ENCODE peak calls at places on chromosomes 6 and 20, in ten cellular contexts. One of them, this sample, is unnamed.
A peak's percentile ranks its signal among the peaks of the same experiment; 100 is the strongest.

GRCh38 chr20:22491188-22491500 is 93.2 kb downstream of the FOXA2 start:
- DNase-seq in GM03348: no peak
- DNase-seq in activated T-cell treated with anti-CD3 and anti-CD28 coated beads for 48 hours: no peak
- DNase-seq in right cardiac atrium: no peak
- DNase-seq in ecto neural progenitor cell: no peak
- DNase-seq in bronchial epithelial cell: no peak
- DNase-seq in stimulated activated CD8-positive, alpha-beta memory T cell treated with anti-CD3 and anti-CD28 coated beads, Interleukin-4, amount 100 ng/mL, for 24 hours: no peak
- DNase-seq in mucosa of descending colon: peak; percentile 54
- DNase-seq in naive B cell: no peak
- DNase-seq in EL: no peak
- DNase-seq in this sample: no peak

GRCh38 chr6:33860706-33861474 is 57.1 kb upstream of the MLN start:
- DNase-seq in bronchial epithelial cell: peak; percentile 59
- DNase-seq in activated T-cell treated with anti-CD3 and anti-CD28 coated beads for 48 hours: no peak
- DNase-seq in GM03348: peak; percentile 59
- DNase-seq in EL: no peak
- DNase-seq in naive B cell: no peak
- DNase-seq in stimulated activated CD8-positive, alpha-beta memory T cell treated with anti-CD3 and anti-CD28 coated beads, Interleukin-4, amount 100 ng/mL, for 24 hours: no peak
- DNase-seq in ecto neural progenitor cell: no peak
- DNase-seq in right cardiac atrium: no peak
- DNase-seq in mucosa of descending colon: no peak
- DNase-seq in this sample: no peak

GRCh38 chr20:49669601-49670189 is 44.0 kb downstream of the B4GALT5 start:
- DNase-seq in right cardiac atrium: no peak
- DNase-seq in mucosa of descending colon: no peak
- DNase-seq in ecto neural progenitor cell: no peak
- DNase-seq in GM03348: no peak
- DNase-seq in activated T-cell treated with anti-CD3 and anti-CD28 coated beads for 48 hours: no peak
- DNase-seq in bronchial epithelial cell: no peak
- DNase-seq in stimulated activated CD8-positive, alpha-beta memory T cell treated with anti-CD3 and anti-CD28 coated beads, Interleukin-4, amount 100 ng/mL, for 24 hours: no peak
- DNase-seq in naive B cell: no peak
- DNase-seq in EL: no peak
- DNase-seq in this sample: no peak

GRCh38 chr6:35199866-35200265 is 13.9 kb upstream of the SCUBE3 start:
- DNase-seq in stimulated activated CD8-positive, alpha-beta memory T cell treated with anti-CD3 and anti-CD28 coated beads, Interleukin-4, amount 100 ng/mL, for 24 hours: no peak
- DNase-seq in EL: no peak
- DNase-seq in GM03348: no peak
- DNase-seq in naive B cell: no peak
- DNase-seq in right cardiac atrium: no peak
- DNase-seq in ecto neural progenitor cell: no peak
- DNase-seq in activated T-cell treated with anti-CD3 and anti-CD28 coated beads for 48 hours: no peak
- DNase-seq in mucosa of descending colon: no peak
- DNase-seq in bronchial epithelial cell: no peak
- DNase-seq in this sample: no peak

GRCh38 chr20:62273421-62273820 is 29.4 kb upstream of the ADRM1 start:
- DNase-seq in ecto neural progenitor cell: no peak
- DNase-seq in right cardiac atrium: peak; percentile 22
- DNase-seq in bronchial epithelial cell: no peak
- DNase-seq in GM03348: no peak
- DNase-seq in naive B cell: no peak
- DNase-seq in activated T-cell treated with anti-CD3 and anti-CD28 coated beads for 48 hours: no peak
- DNase-seq in stimulated activated CD8-positive, alpha-beta memory T cell treated with anti-CD3 and anti-CD28 coated beads, Interleukin-4, amount 100 ng/mL, for 24 hours: no peak
- DNase-seq in mucosa of descending colon: no peak
- DNase-seq in EL: no peak
- DNase-seq in this sample: no peak

GRCh38 chr20:2421247-2421646 is 40.5 kb downstream of the TGM6 start:
- DNase-seq in bronchial epithelial cell: peak; percentile 22
- DNase-seq in mucosa of descending colon: no peak
- DNase-seq in activated T-cell treated with anti-CD3 and anti-CD28 coated beads for 48 hours: no peak
- DNase-seq in EL: no peak
- DNase-seq in stimulated activated CD8-positive, alpha-beta memory T cell treated with anti-CD3 and anti-CD28 coated beads, Interleukin-4, amount 100 ng/mL, for 24 hours: no peak
- DNase-seq in GM03348: no peak
- DNase-seq in right cardiac atrium: no peak
- DNase-seq in ecto neural progenitor cell: no peak
- DNase-seq in naive B cell: no peak
- DNase-seq in this sample: no peak

GRCh38 chr20:41307021-41307420 is 10.5 kb downstream of the ZHX3 start:
- DNase-seq in right cardiac atrium: no peak
- DNase-seq in bronchial epithelial cell: no peak
- DNase-seq in naive B cell: no peak
- DNase-seq in stimulated activated CD8-positive, alpha-beta memory T cell treated with anti-CD3 and anti-CD28 coated beads, Interleukin-4, amount 100 ng/mL, for 24 hours: no peak
- DNase-seq in activated T-cell treated with anti-CD3 and anti-CD28 coated beads for 48 hours: no peak
- DNase-seq in GM03348: no peak
- DNase-seq in ecto neural progenitor cell: no peak
- DNase-seq in mucosa of descending colon: no peak
- DNase-seq in EL: no peak
- DNase-seq in this sample: no peak

GRCh38 chr6:88612631-88613030 is 350.8 kb downstream of the RNGTT start:
- DNase-seq in naive B cell: peak; percentile 39
- DNase-seq in ecto neural progenitor cell: no peak
- DNase-seq in right cardiac atrium: no peak
- DNase-seq in activated T-cell treated with anti-CD3 and anti-CD28 coated beads for 48 hours: no peak
- DNase-seq in GM03348: no peak
- DNase-seq in mucosa of descending colon: no peak
- DNase-seq in EL: no peak
- DNase-seq in bronchial epithelial cell: no peak
- DNase-seq in stimulated activated CD8-positive, alpha-beta memory T cell treated with anti-CD3 and anti-CD28 coated beads, Interleukin-4, amount 100 ng/mL, for 24 hours: no peak
- DNase-seq in this sample: no peak

GRCh38 chr20:41176711-41177552 is 39.6 kb downstream of the PLCG1 start:
- DNase-seq in right cardiac atrium: no peak
- DNase-seq in GM03348: no peak
- DNase-seq in naive B cell: no peak
- DNase-seq in activated T-cell treated with anti-CD3 and anti-CD28 coated beads for 48 hours: no peak
- DNase-seq in ecto neural progenitor cell: peak; percentile 32
- DNase-seq in bronchial epithelial cell: no peak
- DNase-seq in EL: no peak
- DNase-seq in mucosa of descending colon: no peak
- DNase-seq in stimulated activated CD8-positive, alpha-beta memory T cell treated with anti-CD3 and anti-CD28 coated beads, Interleukin-4, amount 100 ng/mL, for 24 hours: no peak
- DNase-seq in this sample: no peak

GRCh38 chr6:163207984-163208383 is 206.5 kb upstream of the QKI start:
- DNase-seq in GM03348: no peak
- DNase-seq in EL: no peak
- DNase-seq in activated T-cell treated with anti-CD3 and anti-CD28 coated beads for 48 hours: no peak
- DNase-seq in right cardiac atrium: no peak
- DNase-seq in bronchial epithelial cell: no peak
- DNase-seq in ecto neural progenitor cell: no peak
- DNase-seq in naive B cell: no peak
- DNase-seq in stimulated activated CD8-positive, alpha-beta memory T cell treated with anti-CD3 and anti-CD28 coated beads, Interleukin-4, amount 100 ng/mL, for 24 hours: no peak
- DNase-seq in mucosa of descending colon: no peak
- DNase-seq in this sample: no peak

This sample was measured in Right ventricle myocardium inferior.